ENCODE peak calls at places on chromosomes 2 and 18, in nine cellular contexts. One of them, this sample, is unnamed.

GRCh38 chr2:240997856-240998705 is at the start of gene SNED1:
- DNase-seq in lung: peak
- DNase-seq in ELF-1: peak
- DNase-seq in RCC 7860: no peak
- DNase-seq in neural crest cell: peak
- DNase-seq in AG20443: peak
- DNase-seq in Kasumi-1: peak
- DNase-seq in NCI-H2171 treated with DMSO at 0.1 percent for 48 hours: no peak
- DNase-seq in GM23248: peak
- DNase-seq in this sample: peak

GRCh38 chr2:24818721-24819167 is 25.5 kb downstream of the CENPO start:
- DNase-seq in lung: no peak
- DNase-seq in ELF-1: no peak
- DNase-seq in RCC 7860: no peak
- DNase-seq in neural crest cell: no peak
- DNase-seq in AG20443: peak
- DNase-seq in Kasumi-1: no peak
- DNase-seq in NCI-H2171 treated with DMSO at 0.1 percent for 48 hours: no peak
- DNase-seq in GM23248: peak
- DNase-seq in this sample: no peak

GRCh38 chr2:185142677-185143076 is 544.3 kb downstream of the ZNF804A start:
- DNase-seq in lung: no peak
- DNase-seq in ELF-1: no peak
- DNase-seq in RCC 7860: no peak
- DNase-seq in neural crest cell: no peak
- DNase-seq in AG20443: no peak
- DNase-seq in Kasumi-1: no peak
- DNase-seq in NCI-H2171 treated with DMSO at 0.1 percent for 48 hours: peak
- DNase-seq in GM23248: no peak
- DNase-seq in this sample: no peak

GRCh38 chr2:144748443-144748842 is 228.5 kb upstream of the ZEB2 start:
- DNase-seq in lung: no peak
- DNase-seq in ELF-1: no peak
- DNase-seq in RCC 7860: no peak
- DNase-seq in neural crest cell: no peak
- DNase-seq in AG20443: no peak
- DNase-seq in Kasumi-1: no peak
- DNase-seq in NCI-H2171 treated with DMSO at 0.1 percent for 48 hours: no peak
- DNase-seq in GM23248: no peak
- DNase-seq in this sample: no peak

GRCh38 chr2:18750662-18751554 is 161.5 kb upstream of the NT5C1B start:
- DNase-seq in lung: no peak
- DNase-seq in ELF-1: no peak
- DNase-seq in RCC 7860: no peak
- DNase-seq in neural crest cell: no peak
- DNase-seq in AG20443: peak
- DNase-seq in Kasumi-1: no peak
- DNase-seq in NCI-H2171 treated with DMSO at 0.1 percent for 48 hours: no peak
- DNase-seq in GM23248: peak
- DNase-seq in this sample: peak

GRCh38 chr2:74915743-74916142 is 42.7 kb upstream of the POLE4 start:
- DNase-seq in lung: no peak
- DNase-seq in ELF-1: no peak
- DNase-seq in RCC 7860: peak
- DNase-seq in neural crest cell: no peak
- DNase-seq in AG20443: no peak
- DNase-seq in Kasumi-1: peak
- DNase-seq in NCI-H2171 treated with DMSO at 0.1 percent for 48 hours: no peak
- DNase-seq in GM23248: no peak
- DNase-seq in this sample: peak

GRCh38 chr2:199463000-199463692 is 5.4 kb upstream of the SATB2 start:
- DNase-seq in lung: peak
- DNase-seq in ELF-1: peak
- DNase-seq in RCC 7860: peak
- DNase-seq in neural crest cell: peak
- DNase-seq in AG20443: peak
- DNase-seq in Kasumi-1: peak
- DNase-seq in NCI-H2171 treated with DMSO at 0.1 percent for 48 hours: peak
- DNase-seq in GM23248: peak
- DNase-seq in this sample: peak

GRCh38 chr2:168490015-168490874 is 34.2 kb downstream of the CERS6 start:
- DNase-seq in lung: no peak
- DNase-seq in ELF-1: peak
- DNase-seq in RCC 7860: no peak
- DNase-seq in neural crest cell: no peak
- DNase-seq in AG20443: peak
- DNase-seq in Kasumi-1: peak
- DNase-seq in NCI-H2171 treated with DMSO at 0.1 percent for 48 hours: no peak
- DNase-seq in GM23248: peak
- DNase-seq in this sample: peak

GRCh38 chr18:52070295-52070756 is 269.7 kb upstream of the DCC start:
- DNase-seq in lung: no peak
- DNase-seq in ELF-1: no peak
- DNase-seq in RCC 7860: no peak
- DNase-seq in neural crest cell: no peak
- DNase-seq in AG20443: no peak
- DNase-seq in Kasumi-1: no peak
- DNase-seq in NCI-H2171 treated with DMSO at 0.1 percent for 48 hours: no peak
- DNase-seq in GM23248: no peak
- DNase-seq in this sample: no peak

GRCh38 chr2:45830322-45830721 is 178.8 kb downstream of the PRKCE start:
- DNase-seq in lung: no peak
- DNase-seq in ELF-1: no peak
- DNase-seq in RCC 7860: no peak
- DNase-seq in neural crest cell: no peak
- DNase-seq in AG20443: no peak
- DNase-seq in Kasumi-1: no peak
- DNase-seq in NCI-H2171 treated with DMSO at 0.1 percent for 48 hours: no peak
- DNase-seq in GM23248: no peak
- DNase-seq in this sample: no peak

GRCh38 chr2:222440670-222441422 is 16.5 kb downstream of the SGPP2 start:
- DNase-seq in lung: no peak
- DNase-seq in ELF-1: no peak
- DNase-seq in RCC 7860: peak
- DNase-seq in neural crest cell: no peak
- DNase-seq in AG20443: peak
- DNase-seq in Kasumi-1: no peak
- DNase-seq in NCI-H2171 treated with DMSO at 0.1 percent for 48 hours: no peak
- DNase-seq in GM23248: peak
- DNase-seq in this sample: peak

GRCh38 chr18:71250191-71250590 is 961.3 kb downstream of the SOCS6 start:
- DNase-seq in lung: no peak
- DNase-seq in ELF-1: no peak
- DNase-seq in RCC 7860: no peak
- DNase-seq in neural crest cell: no peak
- DNase-seq in AG20443: no peak
- DNase-seq in Kasumi-1: no peak
- DNase-seq in NCI-H2171 treated with DMSO at 0.1 percent for 48 hours: no peak
- DNase-seq in GM23248: no peak
- DNase-seq in this sample: no peak

GRCh38 chr18:49814147-49814499 is 790 bp upstream of the ACAA2 start:
- DNase-seq in lung: peak
- DNase-seq in ELF-1: peak
- DNase-seq in RCC 7860: no peak
- DNase-seq in neural crest cell: peak
- DNase-seq in AG20443: peak
- DNase-seq in Kasumi-1: peak
- DNase-seq in NCI-H2171 treated with DMSO at 0.1 percent for 48 hours: peak
- DNase-seq in GM23248: peak
- DNase-seq in this sample: peak

GRCh38 chr2:231394201-231395141 is 1.0 kb upstream of the B3GNT7 start:
- DNase-seq in lung: peak
- DNase-seq in ELF-1: peak
- DNase-seq in RCC 7860: peak
- DNase-seq in neural crest cell: no peak
- DNase-seq in AG20443: no peak
- DNase-seq in Kasumi-1: no peak
- DNase-seq in NCI-H2171 treated with DMSO at 0.1 percent for 48 hours: no peak
- DNase-seq in GM23248: no peak
- DNase-seq in this sample: no peak

GRCh38 chr2:100422320-100422719 is 4.9 kb upstream of the CHST10 start:
- DNase-seq in lung: no peak
- DNase-seq in ELF-1: peak
- DNase-seq in RCC 7860: no peak
- DNase-seq in neural crest cell: peak
- DNase-seq in AG20443: peak
- DNase-seq in Kasumi-1: peak
- DNase-seq in NCI-H2171 treated with DMSO at 0.1 percent for 48 hours: peak
- DNase-seq in GM23248: peak
- DNase-seq in this sample: peak

GRCh38 chr18:62045316-62045715 is 141.5 kb downstream of the PIGN start:
- DNase-seq in lung: no peak
- DNase-seq in ELF-1: no peak
- DNase-seq in RCC 7860: no peak
- DNase-seq in neural crest cell: no peak
- DNase-seq in AG20443: no peak
- DNase-seq in Kasumi-1: no peak
- DNase-seq in NCI-H2171 treated with DMSO at 0.1 percent for 48 hours: peak
- DNase-seq in GM23248: no peak
- DNase-seq in this sample: no peak

GRCh38 chr2:120520929-120521912 is 175.3 kb downstream of the INHBB start:
- DNase-seq in lung: peak
- DNase-seq in ELF-1: peak
- DNase-seq in RCC 7860: peak
- DNase-seq in neural crest cell: peak
- DNase-seq in AG20443: peak
- DNase-seq in Kasumi-1: peak
- DNase-seq in NCI-H2171 treated with DMSO at 0.1 percent for 48 hours: peak
- DNase-seq in GM23248: peak
- DNase-seq in this sample: peak

GRCh38 chr2:235086481-235087184 is 134.8 kb downstream of the SH3BP4 start:
- DNase-seq in lung: no peak
- DNase-seq in ELF-1: no peak
- DNase-seq in RCC 7860: no peak
- DNase-seq in neural crest cell: no peak
- DNase-seq in AG20443: no peak
- DNase-seq in Kasumi-1: no peak
- DNase-seq in NCI-H2171 treated with DMSO at 0.1 percent for 48 hours: no peak
- DNase-seq in GM23248: no peak
- DNase-seq in this sample: no peak

GRCh38 chr2:58541511-58541910 is 300.4 kb upstream of the FANCL start:
- DNase-seq in lung: no peak
- DNase-seq in ELF-1: no peak
- DNase-seq in RCC 7860: no peak
- DNase-seq in neural crest cell: no peak
- DNase-seq in AG20443: no peak
- DNase-seq in Kasumi-1: no peak
- DNase-seq in NCI-H2171 treated with DMSO at 0.1 percent for 48 hours: no peak
- DNase-seq in GM23248: no peak
- DNase-seq in this sample: no peak

GRCh38 chr2:219423656-219424378 is 5.6 kb downstream of the DES start:
- DNase-seq in lung: no peak
- DNase-seq in ELF-1: no peak
- DNase-seq in RCC 7860: no peak
- DNase-seq in neural crest cell: no peak
- DNase-seq in AG20443: no peak
- DNase-seq in Kasumi-1: no peak
- DNase-seq in NCI-H2171 treated with DMSO at 0.1 percent for 48 hours: peak
- DNase-seq in GM23248: no peak
- DNase-seq in this sample: no peak

GRCh38 chr2:162156149-162156548 is 4.1 kb upstream of the GCG start:
- DNase-seq in lung: no peak
- DNase-seq in ELF-1: no peak
- DNase-seq in RCC 7860: no peak
- DNase-seq in neural crest cell: no peak
- DNase-seq in AG20443: no peak
- DNase-seq in Kasumi-1: no peak
- DNase-seq in NCI-H2171 treated with DMSO at 0.1 percent for 48 hours: no peak
- DNase-seq in GM23248: no peak
- DNase-seq in this sample: no peak

GRCh38 chr2:120034616-120035015 is 21.7 kb downstream of the EPB41L5 start:
- DNase-seq in lung: no peak
- DNase-seq in ELF-1: no peak
- DNase-seq in RCC 7860: no peak
- DNase-seq in neural crest cell: no peak
- DNase-seq in AG20443: no peak
- DNase-seq in Kasumi-1: no peak
- DNase-seq in NCI-H2171 treated with DMSO at 0.1 percent for 48 hours: no peak
- DNase-seq in GM23248: no peak
- DNase-seq in this sample: no peak

GRCh38 chr2:68653034-68653433 is 9.7 kb downstream of the PROKR1 start:
- DNase-seq in lung: no peak
- DNase-seq in ELF-1: no peak
- DNase-seq in RCC 7860: no peak
- DNase-seq in neural crest cell: no peak
- DNase-seq in AG20443: no peak
- DNase-seq in Kasumi-1: no peak
- DNase-seq in NCI-H2171 treated with DMSO at 0.1 percent for 48 hours: no peak
- DNase-seq in GM23248: no peak
- DNase-seq in this sample: no peak

GRCh38 chr2:1605659-1606400 is 138.5 kb downstream of the PXDN start:
- DNase-seq in lung: no peak
- DNase-seq in ELF-1: peak
- DNase-seq in RCC 7860: peak
- DNase-seq in neural crest cell: no peak
- DNase-seq in AG20443: peak
- DNase-seq in Kasumi-1: no peak
- DNase-seq in NCI-H2171 treated with DMSO at 0.1 percent for 48 hours: no peak
- DNase-seq in GM23248: peak
- DNase-seq in this sample: peak

GRCh38 chr2:54303631-54304030 is 47.6 kb upstream of the TSPYL6 start:
- DNase-seq in lung: no peak
- DNase-seq in ELF-1: no peak
- DNase-seq in RCC 7860: no peak
- DNase-seq in neural crest cell: no peak
- DNase-seq in AG20443: no peak
- DNase-seq in Kasumi-1: no peak
- DNase-seq in NCI-H2171 treated with DMSO at 0.1 percent for 48 hours: no peak
- DNase-seq in GM23248: no peak
- DNase-seq in this sample: no peak

GRCh38 chr2:187500585-187501359 is 52.7 kb upstream of the CALCRL start:
- DNase-seq in lung: no peak
- DNase-seq in ELF-1: peak
- DNase-seq in RCC 7860: peak
- DNase-seq in neural crest cell: no peak
- DNase-seq in AG20443: no peak
- DNase-seq in Kasumi-1: peak
- DNase-seq in NCI-H2171 treated with DMSO at 0.1 percent for 48 hours: no peak
- DNase-seq in GM23248: peak
- DNase-seq in this sample: peak

GRCh38 chr2:217444509-217444908 is 558.3 kb downstream of the TNS1 start:
- DNase-seq in lung: no peak
- DNase-seq in ELF-1: no peak
- DNase-seq in RCC 7860: no peak
- DNase-seq in neural crest cell: no peak
- DNase-seq in AG20443: no peak
- DNase-seq in Kasumi-1: no peak
- DNase-seq in NCI-H2171 treated with DMSO at 0.1 percent for 48 hours: no peak
- DNase-seq in GM23248: no peak
- DNase-seq in this sample: no peak

GRCh38 chr18:41737218-41737617 is 217.8 kb upstream of the PIK3C3 start:
- DNase-seq in lung: no peak
- DNase-seq in ELF-1: no peak
- DNase-seq in RCC 7860: no peak
- DNase-seq in neural crest cell: no peak
- DNase-seq in AG20443: no peak
- DNase-seq in Kasumi-1: no peak
- DNase-seq in NCI-H2171 treated with DMSO at 0.1 percent for 48 hours: no peak
- DNase-seq in GM23248: no peak
- DNase-seq in this sample: no peak

GRCh38 chr18:54852780-54853675 is 24.8 kb downstream of the RAB27B start:
- DNase-seq in lung: no peak
- DNase-seq in ELF-1: no peak
- DNase-seq in RCC 7860: no peak
- DNase-seq in neural crest cell: no peak
- DNase-seq in AG20443: no peak
- DNase-seq in Kasumi-1: peak
- DNase-seq in NCI-H2171 treated with DMSO at 0.1 percent for 48 hours: no peak
- DNase-seq in GM23248: no peak
- DNase-seq in this sample: no peak

GRCh38 chr2:226665306-226665831 is 134.3 kb downstream of the IRS1 start:
- DNase-seq in lung: no peak
- DNase-seq in ELF-1: no peak
- DNase-seq in RCC 7860: no peak
- DNase-seq in neural crest cell: no peak
- DNase-seq in AG20443: peak
- DNase-seq in Kasumi-1: no peak
- DNase-seq in NCI-H2171 treated with DMSO at 0.1 percent for 48 hours: no peak
- DNase-seq in GM23248: no peak
- DNase-seq in this sample: peak

GRCh38 chr2:98803747-98804650 is 73.1 kb upstream of the MGAT4A start:
- DNase-seq in lung: peak
- DNase-seq in ELF-1: no peak
- DNase-seq in RCC 7860: no peak
- DNase-seq in neural crest cell: no peak
- DNase-seq in AG20443: no peak
- DNase-seq in Kasumi-1: no peak
- DNase-seq in NCI-H2171 treated with DMSO at 0.1 percent for 48 hours: no peak
- DNase-seq in GM23248: no peak
- DNase-seq in this sample: no peak

This sample was measured in AG08395.